ENCODE peak calls at places on chromosomes 13 and 19, in nine cellular contexts. Z is WTC11; R is NCI-H1436; Y is ELF-1; P is NCI-H69; H is neural crest cell; A is mesenchymal stem cell; J is naive thymus-derived CD4-positive, alpha-beta T cell; S is fibroblast of the conjunctiva. G is an unnamed sample.

GRCh38 chr13:40351537-40352384 is 314.7 kb downstream of the FOXO1 start:
- DNase-seq in Z (no peak), R (no peak), Y (no peak), P (no peak), H (no peak), A (no peak), J (no peak), S (no peak), G (no peak)

GRCh38 chr19:52923782-52924593 is 760 bp upstream of the ZNF888 start:
- DNase-seq in Z (peak), R (no peak), Y (peak), P (peak), H (no peak), A (peak), J (no peak), S (no peak), G (no peak)

GRCh38 chr19:38508507-38508906 is 75.0 kb downstream of the RYR1 start:
- DNase-seq in Z (no peak), R (no peak), Y (no peak), P (no peak), H (no peak), A (no peak), J (no peak), S (no peak), G (no peak)

GRCh38 chr13:26221399-26221720 is 754 bp downstream of the RNF6 start:
- DNase-seq in Z (no peak), R (no peak), Y (no peak), P (peak), H (no peak), A (no peak), J (no peak), S (no peak), G (no peak)

GRCh38 chr19:40806385-40807146 is 7.6 kb downstream of the EGLN2 start:
- DNase-seq in Z (peak), R (no peak), Y (peak), P (peak), H (peak), A (peak), J (peak), S (peak), G (peak)

GRCh38 chr19:33674575-33675367 is 53.0 kb downstream of the CHST8 start:
- DNase-seq in Z (no peak), R (peak), Y (no peak), P (no peak), H (no peak), A (no peak), J (no peak), S (no peak), G (no peak)

GRCh38 chr19:44747739-44748425 is 626 bp upstream of the BCL3 start:
- DNase-seq in Z (no peak), R (no peak), Y (peak), P (peak), H (no peak), A (peak), J (peak), S (no peak), G (no peak)

GRCh38 chr19:18160441-18160791 is 7.5 kb downstream of the PIK3R2 start:
- DNase-seq in Z (no peak), R (no peak), Y (no peak), P (no peak), H (no peak), A (no peak), J (no peak), S (no peak), G (no peak)

GRCh38 chr13:73625562-73626339 is 508.5 kb downstream of the KLF12 start:
- DNase-seq in Z (no peak), R (no peak), Y (no peak), P (no peak), H (no peak), A (no peak), J (peak), S (no peak), G (no peak)

GRCh38 chr19:18594096-18594823 is 5.7 kb downstream of the REX1BD start:
- DNase-seq in Z (peak), R (peak), Y (peak), P (peak), H (peak), A (peak), J (peak), S (peak), G (no peak)

GRCh38 chr19:58569191-58569942 is 3.8 kb downstream of the MZF1 start:
- DNase-seq in Z (peak), R (no peak), Y (no peak), P (no peak), H (no peak), A (no peak), J (no peak), S (no peak), G (no peak)

GRCh38 chr19:38784224-38784623 is 4.8 kb upstream of the LGALS7B start:
- DNase-seq in Z (no peak), R (no peak), Y (no peak), P (no peak), H (no peak), A (peak), J (no peak), S (no peak), G (no peak)

GRCh38 chr13:89803839-89804238 is 1543.6 kb upstream of the MIR17HG start:
- DNase-seq in Z (no peak), R (no peak), Y (no peak), P (no peak), H (no peak), A (no peak), J (no peak), S (no peak), G (no peak)

GRCh38 chr19:56839665-56840451 is 668 bp downstream of the PEG3 start:
- DNase-seq in Z (no peak), R (no peak), Y (no peak), P (peak), H (no peak), A (no peak), J (no peak), S (peak), G (peak)

GRCh38 chr13:36530050-36530789 is 97.9 kb downstream of the CCNA1 start:
- DNase-seq in Z (no peak), R (no peak), Y (no peak), P (no peak), H (no peak), A (peak), J (no peak), S (peak), G (no peak)

GRCh38 chr19:56964526-56964925 is 124.0 kb upstream of the PEG3 start:
- DNase-seq in Z (no peak), R (no peak), Y (no peak), P (no peak), H (no peak), A (no peak), J (no peak), S (no peak), G (no peak)

GRCh38 chr13:110416131-110416584 is 109.1 kb downstream of the COL4A2 start:
- DNase-seq in Z (no peak), R (no peak), Y (no peak), P (no peak), H (no peak), A (peak), J (no peak), S (no peak), G (no peak)

GRCh38 chr13:99749627-99750026 is 221.9 kb downstream of the ZIC5 start:
- DNase-seq in Z (no peak), R (no peak), Y (no peak), P (peak), H (no peak), A (no peak), J (no peak), S (no peak), G (no peak)

GRCh38 chr19:38806371-38806770 is 6.4 kb downstream of the LGALS4 start:
- DNase-seq in Z (no peak), R (no peak), Y (no peak), P (no peak), H (no peak), A (no peak), J (no peak), S (no peak), G (no peak)

GRCh38 chr19:35034588-35035382 is 4.5 kb downstream of the SCN1B start:
- DNase-seq in Z (no peak), R (no peak), Y (no peak), P (no peak), H (no peak), A (no peak), J (no peak), S (no peak), G (no peak)